ENCODE peak calls at places on chromosomes 2 and 18, in five cellular contexts. X is transverse colon, M is HCT116, O is thoracic aorta, V is DND-41. A is an unnamed sample.

GRCh38 chr2:178457390-178457886 is 6.3 kb downstream of the PJVK start:
- DNase-seq in X (no peak), M (no peak), O (no peak), V (no peak), A (no peak)

GRCh38 chr18:35949903-35950627 is 22.4 kb upstream of the RMP24 start:
- DNase-seq in X (peak; percentile 42), M (no peak), O (no peak), V (peak; percentile 18), A (peak; percentile 55)

GRCh38 chr18:34709631-34710429 is at the start of gene DTNA:
- DNase-seq in X (no peak), M (no peak), O (peak; percentile 31), V (no peak), A (no peak)

GRCh38 chr2:68374184-68374583 is 9.1 kb downstream of the PLEK start:
- DNase-seq in X (no peak), M (no peak), O (no peak), V (no peak), A (no peak)

GRCh38 chr18:34158881-34159690 is 65.6 kb downstream of the NOL4 start:
- DNase-seq in X (no peak), M (no peak), O (no peak), V (no peak), A (peak; percentile 55)

GRCh38 chr2:30561349-30561748 is 114.3 kb downstream of the LCLAT1 start:
- DNase-seq in X (no peak), M (no peak), O (no peak), V (no peak), A (no peak)

GRCh38 chr2:237505188-237505939 is 18.3 kb downstream of the MLPH start:
- DNase-seq in X (no peak), M (no peak), O (no peak), V (no peak), A (no peak)

GRCh38 chr2:121446647-121447241 is 83.9 kb upstream of the RNU4ATAC start:
- DNase-seq in X (no peak), M (no peak), O (no peak), V (no peak), A (no peak)

GRCh38 chr2:218392891-218393462 is 6.7 kb upstream of the CTDSP1 start:
- DNase-seq in X (no peak), M (no peak), O (no peak), V (no peak), A (peak; percentile 4)

GRCh38 chr2:175183674-175184073 is 2.2 kb upstream of the ATP5MC3 start:
- DNase-seq in X (no peak), M (no peak), O (no peak), V (no peak), A (no peak)

GRCh38 chr2:175176624-175177023 is 4.9 kb downstream of the ATP5MC3 start:
- DNase-seq in X (no peak), M (no peak), O (no peak), V (no peak), A (no peak)

GRCh38 chr2:175181877-175182308 is 383 bp upstream of the ATP5MC3 start:
- DNase-seq in X (no peak), M (no peak), O (no peak), V (no peak), A (no peak)

GRCh38 chr2:175180701-175181103 is 808 bp downstream of the ATP5MC3 start:
- DNase-seq in X (peak; percentile 58), M (no peak), O (no peak), V (peak; percentile 77), A (peak; percentile 65)

DNA sequence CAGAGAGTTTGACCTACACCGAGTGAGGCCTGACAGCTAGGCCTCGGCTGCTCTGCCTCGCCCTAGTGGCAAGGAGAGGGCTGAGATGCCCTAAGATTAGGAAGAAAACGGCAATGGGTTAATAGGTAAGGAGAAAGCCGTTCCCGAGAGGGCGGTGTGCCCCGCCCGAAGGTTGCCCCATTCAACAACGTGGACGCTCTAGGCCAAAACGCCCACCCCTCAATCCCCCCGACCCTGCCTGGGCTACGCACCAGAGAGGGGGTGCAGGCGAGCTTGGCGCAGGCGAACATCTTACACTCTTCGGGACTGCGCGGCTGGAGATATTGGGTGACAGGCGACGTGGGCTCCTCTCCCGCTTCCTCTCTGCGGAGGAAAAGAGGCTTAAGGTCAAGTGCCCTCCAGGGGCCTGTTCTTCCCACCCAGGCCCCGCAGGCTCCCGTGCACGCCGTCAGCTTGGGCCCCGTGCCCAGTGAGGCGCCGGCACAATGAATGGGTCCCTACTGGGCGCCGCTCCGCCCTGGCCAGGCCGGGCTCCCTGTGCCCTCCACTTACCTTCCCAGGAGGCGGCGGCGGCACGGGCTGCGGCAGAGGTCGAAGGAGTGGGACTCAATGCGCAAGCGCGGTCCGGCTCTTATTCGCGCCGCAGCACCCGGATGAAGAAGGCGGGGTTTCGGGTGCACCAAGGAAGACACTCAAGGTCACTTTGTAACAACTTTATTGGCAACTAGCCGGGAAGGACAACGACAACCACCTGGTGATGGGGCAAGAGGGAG is at the start of gene ATP5MC3:
- DNase-seq in X (peak; percentile 96), M (peak; percentile 91), O (peak; percentile 75), V (peak; percentile 95), A (peak; percentile 95)
- TF ChIP-seq CTCF in X (peak; percentile 43), M (peak; percentile 34), O (no peak), V (peak; percentile 3), A (no peak)

DNA sequence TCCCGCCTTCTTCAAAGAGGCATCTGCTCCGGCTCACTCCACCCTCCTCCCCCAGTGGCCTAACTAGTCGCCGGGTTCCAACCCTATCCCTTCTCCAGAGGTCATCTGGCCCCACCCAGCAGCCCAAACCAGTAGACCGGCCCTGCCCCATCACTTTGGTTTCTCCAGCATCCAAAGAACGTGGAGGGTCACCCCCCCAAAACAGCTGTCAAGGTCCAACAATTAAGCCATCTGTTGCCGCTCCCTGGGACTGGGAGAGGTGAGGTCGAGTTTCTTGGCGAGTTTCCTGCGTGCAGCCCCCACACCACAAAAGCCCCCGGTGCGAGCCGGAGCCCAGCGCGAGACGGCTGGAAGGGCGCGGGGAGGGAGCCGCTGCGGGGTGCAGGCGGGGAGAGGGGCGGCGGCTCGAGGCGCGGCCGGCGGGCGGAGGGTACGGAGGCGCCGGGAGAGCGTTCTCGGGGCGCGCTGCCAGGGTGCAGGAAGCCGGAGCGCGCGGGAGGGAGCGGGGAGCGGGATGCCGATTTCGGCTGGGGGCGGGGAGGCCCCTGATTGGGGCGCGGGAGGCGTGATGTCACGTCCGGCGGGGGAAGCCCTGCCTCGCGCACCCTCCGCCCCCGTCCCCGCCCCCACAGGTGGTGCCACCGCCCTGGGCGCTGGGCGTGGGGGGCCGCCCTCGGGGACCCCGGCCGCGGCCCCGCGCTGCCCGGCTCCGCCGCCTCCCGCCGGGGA is 571 bp upstream of the GPC1 start:
- DNase-seq in X (peak; percentile 91), M (peak; percentile 69), O (peak; percentile 57), V (no peak), A (peak; percentile 95)
- H3K27ac ChIP-seq in X (peak overlapping the region; percentile 92), M (peak overlapping the region; percentile 81), O (peak overlapping the region; percentile 92), V (no peak overlapping the region), A (peak overlapping the region; percentile 68)

DNA sequence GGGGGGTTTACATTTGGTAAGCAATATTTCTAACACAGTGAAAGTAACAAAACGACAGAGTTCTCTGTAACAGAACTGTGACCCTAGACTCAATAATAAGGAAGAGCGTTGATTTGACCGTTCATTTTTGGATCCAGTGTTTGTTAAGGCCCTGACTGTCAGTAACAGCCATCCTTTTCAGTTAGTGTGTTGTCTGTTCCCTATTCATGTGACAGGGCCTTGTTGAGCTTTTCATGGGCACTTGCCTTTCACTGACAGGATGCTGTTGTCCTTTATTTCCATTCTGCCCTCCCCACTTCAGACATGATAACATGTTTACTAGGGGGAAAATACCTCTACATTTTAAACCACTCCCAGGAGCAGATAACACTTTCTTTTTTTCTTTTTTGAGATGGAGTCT is 45.8 kb downstream of the MAP4K4 start:
- DNase-seq in X (no peak), M (no peak), O (no peak), V (no peak), A (no peak)
- H3K4me1 ChIP-seq in X (peaks cover 62% of the 10 kb centered on the region), M (no peaks in the 10 kb centered on the region), O (peaks cover 52% of the 10 kb centered on the region), V (peaks cover 17% of the 10 kb centered on the region), A (no peaks in the 10 kb centered on the region)

GRCh38 chr2:103292570-103293265 is 530.9 kb downstream of the TMEM182 start:
- DNase-seq in X (no peak), M (no peak), O (no peak), V (no peak), A (no peak)
- TF ChIP-seq CTCF in X (no peak), M (no peak), O (no peak), V (no peak), A (no peak)

DNA sequence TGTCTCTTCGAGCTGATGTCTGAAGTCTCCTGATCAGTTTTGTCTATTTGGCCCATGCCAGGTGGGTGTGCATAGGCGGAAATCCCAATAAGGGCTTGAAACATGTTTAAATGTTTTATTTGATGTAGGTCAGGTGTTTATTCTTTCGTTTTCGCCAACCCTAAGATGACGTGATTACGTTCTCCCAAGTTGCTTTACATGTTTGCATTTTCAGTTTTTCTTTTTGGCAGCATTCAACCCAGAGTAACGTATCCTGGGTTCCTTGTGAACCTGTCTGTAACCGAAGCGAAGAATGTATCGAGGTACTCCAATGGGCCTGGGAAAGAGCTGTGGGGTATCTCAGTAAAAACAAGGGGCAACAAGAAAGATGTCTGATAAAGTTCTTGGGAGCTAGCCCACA is 3.1 kb downstream of the ALPK2 start:
- DNase-seq in X (no peak), M (no peak), O (no peak), V (no peak), A (no peak)
- H3K27ac ChIP-seq in X (no peak overlapping the region), M (no peak overlapping the region), O (no peak overlapping the region), V (no peak overlapping the region), A (no peak overlapping the region)